ENCODE peak calls at places on chromosomes 2 and 18, in eight cellular contexts. One of them, this sample, is unnamed.

GRCh38 chr2:64605991-64606494 is 47.7 kb downstream of the SERTAD2 start:
- DNase-seq in NCI-H774: no peak
- DNase-seq in stimulated activated naive CD4-positive, alpha-beta T cell: no peak
- DNase-seq in C1 segment of cervical spinal cord: no peak
- DNase-seq in HFF-Myc: no peak
- DNase-seq in AG08395: no peak
- DNase-seq in stimulated activated CD8-positive, alpha-beta memory T cell treated with anti-CD3 and anti-CD28 coated beads, Interleukin-7, amount 100 ng/mL, for 1 hour: no peak
- DNase-seq in mucosa of descending colon: no peak
- DNase-seq in this sample: no peak

GRCh38 chr2:127463155-127463991 is 45.1 kb downstream of the PROC start:
- DNase-seq in NCI-H774: no peak
- DNase-seq in stimulated activated naive CD4-positive, alpha-beta T cell: no peak
- DNase-seq in C1 segment of cervical spinal cord: no peak
- DNase-seq in HFF-Myc: no peak
- DNase-seq in AG08395: no peak
- DNase-seq in stimulated activated CD8-positive, alpha-beta memory T cell treated with anti-CD3 and anti-CD28 coated beads, Interleukin-7, amount 100 ng/mL, for 1 hour: no peak
- DNase-seq in mucosa of descending colon: no peak
- DNase-seq in this sample: no peak

GRCh38 chr2:129863350-129863749 is 116.1 kb upstream of the RAB6C start:
- DNase-seq in NCI-H774: no peak
- DNase-seq in stimulated activated naive CD4-positive, alpha-beta T cell: no peak
- DNase-seq in C1 segment of cervical spinal cord: no peak
- DNase-seq in HFF-Myc: no peak
- DNase-seq in AG08395: no peak
- DNase-seq in stimulated activated CD8-positive, alpha-beta memory T cell treated with anti-CD3 and anti-CD28 coated beads, Interleukin-7, amount 100 ng/mL, for 1 hour: no peak
- DNase-seq in mucosa of descending colon: no peak
- DNase-seq in this sample: no peak

GRCh38 chr2:79219383-79219988 is 59.9 kb upstream of the REG3A start:
- DNase-seq in NCI-H774: peak; percentile 28
- DNase-seq in stimulated activated naive CD4-positive, alpha-beta T cell: no peak
- DNase-seq in C1 segment of cervical spinal cord: no peak
- DNase-seq in HFF-Myc: peak; percentile 4
- DNase-seq in AG08395: peak; percentile 19
- DNase-seq in stimulated activated CD8-positive, alpha-beta memory T cell treated with anti-CD3 and anti-CD28 coated beads, Interleukin-7, amount 100 ng/mL, for 1 hour: no peak
- DNase-seq in mucosa of descending colon: peak; percentile 68
- DNase-seq in this sample: no peak

GRCh38 chr2:224162122-224162521 is 123.0 kb upstream of the SERPINE2 start:
- DNase-seq in NCI-H774: no peak
- DNase-seq in stimulated activated naive CD4-positive, alpha-beta T cell: no peak
- DNase-seq in C1 segment of cervical spinal cord: no peak
- DNase-seq in HFF-Myc: no peak
- DNase-seq in AG08395: peak; percentile 84
- DNase-seq in stimulated activated CD8-positive, alpha-beta memory T cell treated with anti-CD3 and anti-CD28 coated beads, Interleukin-7, amount 100 ng/mL, for 1 hour: no peak
- DNase-seq in mucosa of descending colon: no peak
- DNase-seq in this sample: no peak

GRCh38 chr2:41932241-41933034 is 115.4 kb upstream of the PKDCC start:
- DNase-seq in NCI-H774: no peak
- DNase-seq in stimulated activated naive CD4-positive, alpha-beta T cell: no peak
- DNase-seq in C1 segment of cervical spinal cord: no peak
- DNase-seq in HFF-Myc: peak; percentile 60
- DNase-seq in AG08395: peak; percentile 63
- DNase-seq in stimulated activated CD8-positive, alpha-beta memory T cell treated with anti-CD3 and anti-CD28 coated beads, Interleukin-7, amount 100 ng/mL, for 1 hour: no peak
- DNase-seq in mucosa of descending colon: peak; percentile 38
- DNase-seq in this sample: no peak

GRCh38 chr2:217939629-217940245 is 63.1 kb downstream of the TNS1 start:
- DNase-seq in NCI-H774: no peak
- DNase-seq in stimulated activated naive CD4-positive, alpha-beta T cell: no peak
- DNase-seq in C1 segment of cervical spinal cord: no peak
- DNase-seq in HFF-Myc: no peak
- DNase-seq in AG08395: no peak
- DNase-seq in stimulated activated CD8-positive, alpha-beta memory T cell treated with anti-CD3 and anti-CD28 coated beads, Interleukin-7, amount 100 ng/mL, for 1 hour: no peak
- DNase-seq in mucosa of descending colon: no peak
- DNase-seq in this sample: no peak

GRCh38 chr2:71453404-71454220 is at the start of gene DYSF:
- DNase-seq in NCI-H774: no peak
- DNase-seq in stimulated activated naive CD4-positive, alpha-beta T cell: no peak
- DNase-seq in C1 segment of cervical spinal cord: no peak
- DNase-seq in HFF-Myc: no peak
- DNase-seq in AG08395: peak; percentile 34
- DNase-seq in stimulated activated CD8-positive, alpha-beta memory T cell treated with anti-CD3 and anti-CD28 coated beads, Interleukin-7, amount 100 ng/mL, for 1 hour: no peak
- DNase-seq in mucosa of descending colon: no peak
- DNase-seq in this sample: no peak

GRCh38 chr2:80117401-80117800 is 187.2 kb downstream of the LRRTM1 start:
- DNase-seq in NCI-H774: no peak
- DNase-seq in stimulated activated naive CD4-positive, alpha-beta T cell: no peak
- DNase-seq in C1 segment of cervical spinal cord: no peak
- DNase-seq in HFF-Myc: no peak
- DNase-seq in AG08395: no peak
- DNase-seq in stimulated activated CD8-positive, alpha-beta memory T cell treated with anti-CD3 and anti-CD28 coated beads, Interleukin-7, amount 100 ng/mL, for 1 hour: no peak
- DNase-seq in mucosa of descending colon: no peak
- DNase-seq in this sample: no peak

GRCh38 chr2:238643400-238643907 is 204.4 kb upstream of the TWIST2 start:
- DNase-seq in NCI-H774: no peak
- DNase-seq in stimulated activated naive CD4-positive, alpha-beta T cell: no peak
- DNase-seq in C1 segment of cervical spinal cord: no peak
- DNase-seq in HFF-Myc: no peak
- DNase-seq in AG08395: no peak
- DNase-seq in stimulated activated CD8-positive, alpha-beta memory T cell treated with anti-CD3 and anti-CD28 coated beads, Interleukin-7, amount 100 ng/mL, for 1 hour: no peak
- DNase-seq in mucosa of descending colon: no peak
- DNase-seq in this sample: no peak

GRCh38 chr2:2668681-2669265 is 337.7 kb upstream of the MYT1L start:
- DNase-seq in NCI-H774: no peak
- DNase-seq in stimulated activated naive CD4-positive, alpha-beta T cell: no peak
- DNase-seq in C1 segment of cervical spinal cord: no peak
- DNase-seq in HFF-Myc: no peak
- DNase-seq in AG08395: no peak
- DNase-seq in stimulated activated CD8-positive, alpha-beta memory T cell treated with anti-CD3 and anti-CD28 coated beads, Interleukin-7, amount 100 ng/mL, for 1 hour: no peak
- DNase-seq in mucosa of descending colon: no peak
- DNase-seq in this sample: no peak

GRCh38 chr2:138767101-138767500 is 13.1 kb downstream of the NXPH2 start:
- DNase-seq in NCI-H774: no peak
- DNase-seq in stimulated activated naive CD4-positive, alpha-beta T cell: no peak
- DNase-seq in C1 segment of cervical spinal cord: no peak
- DNase-seq in HFF-Myc: no peak
- DNase-seq in AG08395: no peak
- DNase-seq in stimulated activated CD8-positive, alpha-beta memory T cell treated with anti-CD3 and anti-CD28 coated beads, Interleukin-7, amount 100 ng/mL, for 1 hour: no peak
- DNase-seq in mucosa of descending colon: no peak
- DNase-seq in this sample: no peak

GRCh38 chr2:214716811-214717560 is 92.5 kb downstream of the BARD1 start:
- DNase-seq in NCI-H774: no peak
- DNase-seq in stimulated activated naive CD4-positive, alpha-beta T cell: no peak
- DNase-seq in C1 segment of cervical spinal cord: no peak
- DNase-seq in HFF-Myc: no peak
- DNase-seq in AG08395: no peak
- DNase-seq in stimulated activated CD8-positive, alpha-beta memory T cell treated with anti-CD3 and anti-CD28 coated beads, Interleukin-7, amount 100 ng/mL, for 1 hour: no peak
- DNase-seq in mucosa of descending colon: no peak
- DNase-seq in this sample: no peak

GRCh38 chr2:237723613-237724012 is 75.0 kb upstream of the RBM44 start:
- DNase-seq in NCI-H774: peak; percentile 27
- DNase-seq in stimulated activated naive CD4-positive, alpha-beta T cell: no peak
- DNase-seq in C1 segment of cervical spinal cord: no peak
- DNase-seq in HFF-Myc: peak; percentile 67
- DNase-seq in AG08395: peak; percentile 51
- DNase-seq in stimulated activated CD8-positive, alpha-beta memory T cell treated with anti-CD3 and anti-CD28 coated beads, Interleukin-7, amount 100 ng/mL, for 1 hour: no peak
- DNase-seq in mucosa of descending colon: peak; percentile 92
- DNase-seq in this sample: no peak

GRCh38 chr2:2325538-2325937 is 5.5 kb downstream of the MYT1L start:
- DNase-seq in NCI-H774: peak; percentile 78
- DNase-seq in stimulated activated naive CD4-positive, alpha-beta T cell: no peak
- DNase-seq in C1 segment of cervical spinal cord: no peak
- DNase-seq in HFF-Myc: no peak
- DNase-seq in AG08395: no peak
- DNase-seq in stimulated activated CD8-positive, alpha-beta memory T cell treated with anti-CD3 and anti-CD28 coated beads, Interleukin-7, amount 100 ng/mL, for 1 hour: no peak
- DNase-seq in mucosa of descending colon: no peak
- DNase-seq in this sample: no peak

GRCh38 chr2:237189799-237190198 is 104.1 kb downstream of the COPS8 start:
- DNase-seq in NCI-H774: no peak
- DNase-seq in stimulated activated naive CD4-positive, alpha-beta T cell: no peak
- DNase-seq in C1 segment of cervical spinal cord: no peak
- DNase-seq in HFF-Myc: no peak
- DNase-seq in AG08395: no peak
- DNase-seq in stimulated activated CD8-positive, alpha-beta memory T cell treated with anti-CD3 and anti-CD28 coated beads, Interleukin-7, amount 100 ng/mL, for 1 hour: no peak
- DNase-seq in mucosa of descending colon: no peak
- DNase-seq in this sample: no peak

GRCh38 chr2:1060987-1061386 is 110.3 kb downstream of the SNTG2 start:
- DNase-seq in NCI-H774: no peak
- DNase-seq in stimulated activated naive CD4-positive, alpha-beta T cell: no peak
- DNase-seq in C1 segment of cervical spinal cord: no peak
- DNase-seq in HFF-Myc: no peak
- DNase-seq in AG08395: no peak
- DNase-seq in stimulated activated CD8-positive, alpha-beta memory T cell treated with anti-CD3 and anti-CD28 coated beads, Interleukin-7, amount 100 ng/mL, for 1 hour: no peak
- DNase-seq in mucosa of descending colon: no peak
- DNase-seq in this sample: no peak

GRCh38 chr2:149038442-149039212 is at the start of gene LYPD6B:
- DNase-seq in NCI-H774: peak; percentile 61
- DNase-seq in stimulated activated naive CD4-positive, alpha-beta T cell: no peak
- DNase-seq in C1 segment of cervical spinal cord: no peak
- DNase-seq in HFF-Myc: no peak
- DNase-seq in AG08395: peak; percentile 33
- DNase-seq in stimulated activated CD8-positive, alpha-beta memory T cell treated with anti-CD3 and anti-CD28 coated beads, Interleukin-7, amount 100 ng/mL, for 1 hour: no peak
- DNase-seq in mucosa of descending colon: peak; percentile 66
- DNase-seq in this sample: peak; percentile 12

GRCh38 chr2:10400568-10400977 is 47.6 kb downstream of the ODC1 start:
- DNase-seq in NCI-H774: no peak
- DNase-seq in stimulated activated naive CD4-positive, alpha-beta T cell: no peak
- DNase-seq in C1 segment of cervical spinal cord: no peak
- DNase-seq in HFF-Myc: no peak
- DNase-seq in AG08395: no peak
- DNase-seq in stimulated activated CD8-positive, alpha-beta memory T cell treated with anti-CD3 and anti-CD28 coated beads, Interleukin-7, amount 100 ng/mL, for 1 hour: no peak
- DNase-seq in mucosa of descending colon: peak; percentile 41
- DNase-seq in this sample: no peak

GRCh38 chr2:63856302-63856600 is 14.6 kb downstream of the UGP2 start:
- DNase-seq in NCI-H774: no peak
- DNase-seq in stimulated activated naive CD4-positive, alpha-beta T cell: peak; percentile 67
- DNase-seq in C1 segment of cervical spinal cord: no peak
- DNase-seq in HFF-Myc: no peak
- DNase-seq in AG08395: no peak
- DNase-seq in stimulated activated CD8-positive, alpha-beta memory T cell treated with anti-CD3 and anti-CD28 coated beads, Interleukin-7, amount 100 ng/mL, for 1 hour: peak; percentile 21
- DNase-seq in mucosa of descending colon: no peak
- DNase-seq in this sample: peak; percentile 22

GRCh38 chr18:3869848-3870247 is 419.9 kb downstream of the TGIF1 start:
- DNase-seq in NCI-H774: peak; percentile 18
- DNase-seq in stimulated activated naive CD4-positive, alpha-beta T cell: no peak
- DNase-seq in C1 segment of cervical spinal cord: no peak
- DNase-seq in HFF-Myc: peak; percentile 33
- DNase-seq in AG08395: peak; percentile 46
- DNase-seq in stimulated activated CD8-positive, alpha-beta memory T cell treated with anti-CD3 and anti-CD28 coated beads, Interleukin-7, amount 100 ng/mL, for 1 hour: no peak
- DNase-seq in mucosa of descending colon: no peak
- DNase-seq in this sample: no peak

GRCh38 chr2:12055219-12055618 is 308.8 kb downstream of the LPIN1 start:
- DNase-seq in NCI-H774: no peak
- DNase-seq in stimulated activated naive CD4-positive, alpha-beta T cell: no peak
- DNase-seq in C1 segment of cervical spinal cord: no peak
- DNase-seq in HFF-Myc: no peak
- DNase-seq in AG08395: no peak
- DNase-seq in stimulated activated CD8-positive, alpha-beta memory T cell treated with anti-CD3 and anti-CD28 coated beads, Interleukin-7, amount 100 ng/mL, for 1 hour: no peak
- DNase-seq in mucosa of descending colon: no peak
- DNase-seq in this sample: no peak

GRCh38 chr18:50817898-50818250 is 1.9 kb downstream of the MRO start:
- DNase-seq in NCI-H774: no peak
- DNase-seq in stimulated activated naive CD4-positive, alpha-beta T cell: no peak
- DNase-seq in C1 segment of cervical spinal cord: no peak
- DNase-seq in HFF-Myc: no peak
- DNase-seq in AG08395: no peak
- DNase-seq in stimulated activated CD8-positive, alpha-beta memory T cell treated with anti-CD3 and anti-CD28 coated beads, Interleukin-7, amount 100 ng/mL, for 1 hour: no peak
- DNase-seq in mucosa of descending colon: no peak
- DNase-seq in this sample: no peak

GRCh38 chr18:78980777-78981651 is 1.4 kb downstream of the SALL3 start:
- DNase-seq in NCI-H774: no peak
- DNase-seq in stimulated activated naive CD4-positive, alpha-beta T cell: no peak
- DNase-seq in C1 segment of cervical spinal cord: no peak
- DNase-seq in HFF-Myc: no peak
- DNase-seq in AG08395: no peak
- DNase-seq in stimulated activated CD8-positive, alpha-beta memory T cell treated with anti-CD3 and anti-CD28 coated beads, Interleukin-7, amount 100 ng/mL, for 1 hour: no peak
- DNase-seq in mucosa of descending colon: no peak
- DNase-seq in this sample: no peak

GRCh38 chr2:62221141-62221540 is 25.2 kb downstream of the B3GNT2 start:
- DNase-seq in NCI-H774: no peak
- DNase-seq in stimulated activated naive CD4-positive, alpha-beta T cell: no peak
- DNase-seq in C1 segment of cervical spinal cord: no peak
- DNase-seq in HFF-Myc: no peak
- DNase-seq in AG08395: no peak
- DNase-seq in stimulated activated CD8-positive, alpha-beta memory T cell treated with anti-CD3 and anti-CD28 coated beads, Interleukin-7, amount 100 ng/mL, for 1 hour: no peak
- DNase-seq in mucosa of descending colon: no peak
- DNase-seq in this sample: no peak

GRCh38 chr18:28007841-28008240 is 169.1 kb downstream of the CDH2 start:
- DNase-seq in NCI-H774: no peak
- DNase-seq in stimulated activated naive CD4-positive, alpha-beta T cell: no peak
- DNase-seq in C1 segment of cervical spinal cord: no peak
- DNase-seq in HFF-Myc: no peak
- DNase-seq in AG08395: no peak
- DNase-seq in stimulated activated CD8-positive, alpha-beta memory T cell treated with anti-CD3 and anti-CD28 coated beads, Interleukin-7, amount 100 ng/mL, for 1 hour: no peak
- DNase-seq in mucosa of descending colon: no peak
- DNase-seq in this sample: no peak

GRCh38 chr2:30334738-30335426 is 103.5 kb downstream of the LBH start:
- DNase-seq in NCI-H774: peak; percentile 3
- DNase-seq in stimulated activated naive CD4-positive, alpha-beta T cell: no peak
- DNase-seq in C1 segment of cervical spinal cord: no peak
- DNase-seq in HFF-Myc: no peak
- DNase-seq in AG08395: no peak
- DNase-seq in stimulated activated CD8-positive, alpha-beta memory T cell treated with anti-CD3 and anti-CD28 coated beads, Interleukin-7, amount 100 ng/mL, for 1 hour: no peak
- DNase-seq in mucosa of descending colon: no peak
- DNase-seq in this sample: no peak

GRCh38 chr2:191386938-191387536 is 141.8 kb downstream of the MYO1B start:
- DNase-seq in NCI-H774: no peak
- DNase-seq in stimulated activated naive CD4-positive, alpha-beta T cell: no peak
- DNase-seq in C1 segment of cervical spinal cord: no peak
- DNase-seq in HFF-Myc: no peak
- DNase-seq in AG08395: peak; percentile 76
- DNase-seq in stimulated activated CD8-positive, alpha-beta memory T cell treated with anti-CD3 and anti-CD28 coated beads, Interleukin-7, amount 100 ng/mL, for 1 hour: no peak
- DNase-seq in mucosa of descending colon: no peak
- DNase-seq in this sample: no peak

GRCh38 chr2:45851111-45851510 is 199.6 kb downstream of the PRKCE start:
- DNase-seq in NCI-H774: no peak
- DNase-seq in stimulated activated naive CD4-positive, alpha-beta T cell: no peak
- DNase-seq in C1 segment of cervical spinal cord: no peak
- DNase-seq in HFF-Myc: no peak
- DNase-seq in AG08395: no peak
- DNase-seq in stimulated activated CD8-positive, alpha-beta memory T cell treated with anti-CD3 and anti-CD28 coated beads, Interleukin-7, amount 100 ng/mL, for 1 hour: no peak
- DNase-seq in mucosa of descending colon: no peak
- DNase-seq in this sample: no peak

GRCh38 chr2:70140978-70141753 is 49.7 kb downstream of the C2orf42 start:
- DNase-seq in NCI-H774: peak; percentile 64
- DNase-seq in stimulated activated naive CD4-positive, alpha-beta T cell: peak; percentile 42
- DNase-seq in C1 segment of cervical spinal cord: peak; percentile 60
- DNase-seq in HFF-Myc: no peak
- DNase-seq in AG08395: no peak
- DNase-seq in stimulated activated CD8-positive, alpha-beta memory T cell treated with anti-CD3 and anti-CD28 coated beads, Interleukin-7, amount 100 ng/mL, for 1 hour: peak; percentile 32
- DNase-seq in mucosa of descending colon: peak; percentile 79
- DNase-seq in this sample: peak; percentile 28

GRCh38 chr18:54776282-54776977 is 51.8 kb upstream of the RAB27B start:
- DNase-seq in NCI-H774: no peak
- DNase-seq in stimulated activated naive CD4-positive, alpha-beta T cell: no peak
- DNase-seq in C1 segment of cervical spinal cord: no peak
- DNase-seq in HFF-Myc: peak; percentile 95
- DNase-seq in AG08395: peak; percentile 93
- DNase-seq in stimulated activated CD8-positive, alpha-beta memory T cell treated with anti-CD3 and anti-CD28 coated beads, Interleukin-7, amount 100 ng/mL, for 1 hour: no peak
- DNase-seq in mucosa of descending colon: no peak
- DNase-seq in this sample: no peak

GRCh38 chr2:595831-596592 is 81.2 kb downstream of the TMEM18 start:
- DNase-seq in NCI-H774: no peak
- DNase-seq in stimulated activated naive CD4-positive, alpha-beta T cell: no peak
- DNase-seq in C1 segment of cervical spinal cord: no peak
- DNase-seq in HFF-Myc: no peak
- DNase-seq in AG08395: no peak
- DNase-seq in stimulated activated CD8-positive, alpha-beta memory T cell treated with anti-CD3 and anti-CD28 coated beads, Interleukin-7, amount 100 ng/mL, for 1 hour: no peak
- DNase-seq in mucosa of descending colon: no peak
- DNase-seq in this sample: no peak

GRCh38 chr2:190846746-190847145 is 33.9 kb upstream of the GLS start:
- DNase-seq in NCI-H774: no peak
- DNase-seq in stimulated activated naive CD4-positive, alpha-beta T cell: no peak
- DNase-seq in C1 segment of cervical spinal cord: no peak
- DNase-seq in HFF-Myc: no peak
- DNase-seq in AG08395: no peak
- DNase-seq in stimulated activated CD8-positive, alpha-beta memory T cell treated with anti-CD3 and anti-CD28 coated beads, Interleukin-7, amount 100 ng/mL, for 1 hour: no peak
- DNase-seq in mucosa of descending colon: no peak
- DNase-seq in this sample: no peak

GRCh38 chr2:44137048-44137447 is 31.6 kb upstream of the PPM1B start:
- DNase-seq in NCI-H774: no peak
- DNase-seq in stimulated activated naive CD4-positive, alpha-beta T cell: no peak
- DNase-seq in C1 segment of cervical spinal cord: no peak
- DNase-seq in HFF-Myc: no peak
- DNase-seq in AG08395: no peak
- DNase-seq in stimulated activated CD8-positive, alpha-beta memory T cell treated with anti-CD3 and anti-CD28 coated beads, Interleukin-7, amount 100 ng/mL, for 1 hour: no peak
- DNase-seq in mucosa of descending colon: no peak
- DNase-seq in this sample: no peak

This sample was measured in T-helper 17 cell.